ENCODE peak calls at places on chromosomes 1 and 21, in eight cellular contexts. C is IMR-90, Q is H1, Z is breast epithelium, N is thyroid gland, K is heart left ventricle, J is suprapubic skin, D is spleen. M is an unnamed sample. For H3K36me3, the result is how much of the 10 kb centered on the place peaks cover.

GRCh38 chr1:221777434-221778072 is 35.7 kb upstream of the DUSP10 start:
- DNase-seq in C (no peak), J (no peak), D (no peak), Q (no peak), Z (no peak), K (no peak), N (no peak), M (no peak)

GRCh38 chr1:113388621-113389355 is 1.5 kb upstream of the MAGI3 start:
- DNase-seq in N (no peak), C (no peak), Q (no peak), K (no peak), J (no peak), Z (peak), D (no peak), M (peak)

GRCh38 chr1:228164561-228165371 is 838 bp upstream of the IBA57 start:
- DNase-seq in C (no peak), Z (no peak), J (no peak), N (no peak), K (no peak), D (peak), Q (no peak), M (no peak)

GRCh38 chr1:204445860-204446412 is 34.3 kb upstream of the PPP1R15B start:
- DNase-seq in Z (no peak), C (peak), Q (peak), K (no peak), D (peak), N (peak), J (no peak), M (no peak)

GRCh38 chr1:15353839-15354579 is 55.7 kb upstream of the EFHD2 start:
- DNase-seq in N (no peak), D (no peak), Q (no peak), C (peak), K (no peak), J (no peak), Z (no peak), M (no peak)

GRCh38 chr1:201019321-201019977 is 4.1 kb downstream of the KIF21B start:
- DNase-seq in N (peak), Z (peak), J (no peak), Q (no peak), K (peak), D (peak), C (no peak), M (peak)

GRCh38 chr1:152061952-152062351 is 25.1 kb upstream of the S100A11 start:
- DNase-seq in D (no peak), J (no peak), N (no peak), C (no peak), K (no peak), Q (no peak), Z (no peak), M (no peak)

GRCh38 chr1:116134178-116134773 is 23.1 kb downstream of the MAB21L3 start:
- DNase-seq in Z (no peak), C (no peak), N (no peak), J (no peak), D (no peak), Q (no peak), K (no peak), M (no peak)

GRCh38 chr1:86235859-86236258 is 79.3 kb upstream of the COL24A1 start:
- DNase-seq in J (no peak), K (no peak), Q (no peak), Z (no peak), D (no peak), N (no peak), C (no peak), M (no peak)

GRCh38 chr21:14675774-14676530 is 129.8 kb upstream of the SAMSN1 start:
- DNase-seq in Q (no peak), D (no peak), Z (no peak), K (no peak), J (no peak), N (no peak), C (no peak), M (no peak)

GRCh38 chr1:209622841-209623829 is 29.1 kb downstream of the LAMB3 start:
- DNase-seq in D (no peak), Z (no peak), Q (no peak), C (no peak), J (no peak), N (no peak), K (no peak), M (no peak)

GRCh38 chr1:204592246-204592948 is 76.2 kb downstream of the MDM4 start:
- DNase-seq in D (no peak), K (no peak), Q (no peak), J (no peak), Z (no peak), C (no peak), N (no peak), M (no peak)

GRCh38 chr21:39968010-39968409 is 100.8 kb downstream of the PCP4 start:
- DNase-seq in C (no peak), J (no peak), N (no peak), Q (no peak), D (no peak), K (no peak), Z (no peak), M (no peak)

GRCh38 chr21:15034126-15034848 is 30.5 kb downstream of the NRIP1 start:
- DNase-seq in Q (no peak), N (no peak), K (no peak), J (no peak), D (no peak), Z (no peak), C (peak), M (no peak)

GRCh38 chr1:45820797-45821196 is 17.4 kb downstream of the MAST2 start:
- DNase-seq in J (no peak), D (no peak), C (no peak), Q (no peak), K (no peak), Z (no peak), N (no peak), M (no peak)

GRCh38 chr1:221392453-221392852 is 349.4 kb downstream of the DUSP10 start:
- DNase-seq in C (peak), D (no peak), Z (peak), Q (no peak), K (no peak), J (no peak), N (peak), M (no peak)

GRCh38 chr1:197234581-197234980 is 33.5 kb upstream of the CRB1 start:
- DNase-seq in C (no peak), Z (no peak), N (no peak), K (no peak), D (no peak), J (no peak), Q (no peak), M (no peak)

GRCh38 chr21:36044056-36044455 is 16.3 kb downstream of the SETD4 start:
- DNase-seq in C (no peak), D (no peak), K (no peak), N (no peak), Q (no peak), J (no peak), Z (no peak), M (no peak)

GRCh38 chr1:48107516-48107915 is 110.3 kb upstream of the TRABD2B start:
- DNase-seq in K (no peak), N (no peak), J (no peak), D (no peak), C (no peak), Z (no peak), Q (no peak), M (no peak)

GRCh38 chr1:200124309-200124708 is 96.8 kb downstream of the NR5A2 start:
- DNase-seq in J (no peak), D (no peak), K (no peak), N (no peak), Q (no peak), C (no peak), Z (no peak), M (no peak)

GRCh38 chr1:17768651-17769241 is 13.6 kb downstream of the ACTL8 start:
- DNase-seq in D (no peak), Z (no peak), K (peak), Q (no peak), J (no peak), C (peak), N (no peak), M (peak)

GRCh38 chr1:108046021-108046420 is 81.0 kb upstream of the VAV3 start:
- DNase-seq in J (no peak), Z (peak), C (no peak), D (no peak), N (no peak), Q (no peak), K (no peak), M (no peak)

GRCh38 chr1:25569599-25570458 is 26.4 kb downstream of the LDLRAP1 start:
- DNase-seq in N (no peak), D (no peak), Q (no peak), K (peak), C (no peak), J (no peak), Z (no peak), M (no peak)

GRCh38 chr1:78607334-78607927 is 12.8 kb upstream of the IFI44L start:
- DNase-seq in Q (no peak), K (no peak), D (no peak), Z (no peak), J (no peak), N (no peak), C (peak), M (no peak)

GRCh38 chr1:208934933-208935332 is 648.6 kb upstream of the CAMK1G start:
- DNase-seq in K (no peak), Q (peak), N (no peak), C (no peak), Z (no peak), J (no peak), D (no peak), M (no peak)

GRCh38 chr1:16015960-16016901 is 1.6 kb downstream of the HSPB7 start:
- DNase-seq in J (no peak), K (peak), D (no peak), Z (no peak), N (peak), C (no peak), Q (no peak), M (peak)

GRCh38 chr1:238999944-239000343 is 386.4 kb upstream of the CHRM3 start:
- DNase-seq in C (no peak), J (no peak), N (no peak), Z (no peak), Q (no peak), K (no peak), D (no peak), M (no peak)

GRCh38 chr1:27601771-27602509 is 2.0 kb downstream of the AHDC1 start:
- DNase-seq in Z (peak), K (peak), J (no peak), C (no peak), D (peak), Q (no peak), N (peak), M (peak)

GRCh38 chr1:24619376-24619775 is 23.7 kb upstream of the SRRM1 start:
- DNase-seq in Z (peak), Q (no peak), J (no peak), D (no peak), N (no peak), K (no peak), C (no peak), M (no peak)

GRCh38 chr1:155175927-155176371 is 2.3 kb downstream of the TRIM46 start:
- DNase-seq in N (no peak), K (no peak), J (peak), C (no peak), Z (no peak), Q (no peak), D (peak), M (no peak)

GRCh38 chr1:215082532-215083407 is at the start of gene KCNK2:
- DNase-seq in K (no peak), Q (no peak), Z (no peak), J (peak), D (peak), C (peak), N (peak), M (peak)

GRCh38 chr1:221947731-221948130 is 205.8 kb upstream of the DUSP10 start:
- DNase-seq in D (no peak), N (no peak), Z (no peak), J (no peak), Q (no peak), K (no peak), C (no peak), M (no peak)

GRCh38 chr21:41171210-41171609 is 3.2 kb downstream of the BACE2 start:
- DNase-seq in D (no peak), J (no peak), K (peak), C (no peak), N (peak), Q (no peak), Z (peak), M (no peak)

GRCh38 chr1:222464841-222465210 is 83.1 kb downstream of the HHIPL2 start:
- DNase-seq in D (peak), Q (peak), K (peak), C (peak), J (no peak), N (peak), Z (peak), M (peak)

GRCh38 chr1:182297312-182297711 is 94.3 kb downstream of the GLUL start:
- DNase-seq in Z (no peak), D (no peak), N (no peak), C (no peak), J (no peak), Q (no peak), K (no peak), M (no peak)

GRCh38 chr1:206537141-206537540 is 29.8 kb downstream of the RASSF5 start:
- DNase-seq in J (no peak), K (no peak), N (no peak), Q (no peak), D (peak), C (peak), Z (no peak), M (no peak)

GRCh38 chr1:64850846-64851245 is 106.0 kb downstream of the RAVER2 start:
- DNase-seq in C (no peak), Z (no peak), N (peak), D (no peak), Q (no peak), K (no peak), J (no peak), M (no peak)
- H3K36me3 ChIP-seq in C (half or more), Z (under half), N (under half), D (under half), Q (under half), K (under half), J (half or more), M (under half)

DNA sequence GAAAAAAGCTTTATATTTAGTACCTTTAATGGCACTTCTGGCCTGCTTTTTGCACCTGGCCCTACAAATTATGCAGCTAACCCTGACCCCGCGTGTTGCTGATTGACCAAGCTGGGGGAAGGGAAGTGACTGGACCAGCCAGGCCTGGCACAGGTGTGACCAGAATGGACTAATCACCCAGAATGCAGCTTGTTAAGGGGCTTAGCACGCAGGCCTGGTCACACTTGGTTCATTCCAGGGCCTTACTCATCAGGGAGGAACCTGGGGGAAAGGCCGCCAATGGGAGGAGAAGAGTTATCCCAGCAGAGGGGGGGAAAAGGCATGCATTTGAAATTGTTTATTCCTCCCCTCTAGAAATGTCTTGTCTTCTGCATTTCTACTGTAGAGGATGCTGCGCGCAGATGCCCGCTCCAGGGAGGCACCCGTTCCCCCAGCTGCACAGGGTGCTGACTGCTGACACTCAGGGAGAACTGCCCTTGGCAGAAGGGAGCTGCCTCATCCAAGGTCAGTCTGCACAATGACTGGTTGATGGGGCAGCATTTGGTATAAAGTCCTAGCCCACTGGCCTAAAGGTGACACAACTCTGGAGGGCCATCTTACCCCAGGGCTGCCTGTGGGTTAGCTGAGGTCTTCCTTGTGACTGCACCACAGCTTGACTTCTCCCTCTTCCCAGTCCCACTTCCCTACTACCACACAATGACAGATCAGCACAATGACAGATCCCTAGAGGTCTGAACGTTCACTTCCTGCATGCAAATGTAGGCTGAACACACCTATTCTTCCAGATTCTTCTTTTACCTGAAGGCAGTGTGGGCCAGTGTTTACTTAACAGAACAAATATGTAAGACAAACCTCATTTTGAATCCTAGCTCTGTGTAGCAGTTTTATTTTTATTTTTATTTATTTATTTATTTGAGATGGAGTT is 29.0 kb downstream of the DHCR24 start:
- DNase-seq in Q (no peak), Z (no peak), D (no peak), C (peak), K (no peak), J (no peak), N (no peak), M (peak)
- TF ChIP-seq POLR2A in Q (peak), Z (no peak), D (no peak), C (no peak), K (no peak), J (no peak), N (no peak), M (no peak)

GRCh38 chr1:161038523-161039153 is at the start of gene TSTD1:
- DNase-seq in Z (peak), C (no peak), Q (no peak), K (peak), D (peak), J (no peak), N (peak), M (peak)
- H3K36me3 ChIP-seq in Z (under half), C (under half), Q (under half), K (under half), D (under half), J (under half), N (under half), M (under half)

GRCh38 chr1:92483442-92484170 is 3.1 kb downstream of the GFI1 start:
- DNase-seq in J (no peak), K (no peak), Z (no peak), N (peak), Q (no peak), D (peak), C (no peak), M (no peak)
- TF ChIP-seq POLR2A in J (no peak), K (no peak), Z (no peak), N (no peak), Q (no peak), D (no peak), C (no peak), M (no peak)

GRCh38 chr1:5901841-5902240 is 90.4 kb downstream of the NPHP4 start:
- DNase-seq in K (no peak), Z (no peak), N (no peak), C (no peak), D (no peak), J (no peak), Q (no peak), M (no peak)
- H3K36me3 ChIP-seq in K (under half), Z (under half), N (under half), C (under half), D (under half), J (under half), Q (under half), M (under half)

M was measured in adrenal gland.